ENCODE peak calls at places on chromosomes 2 and 18, in six cellular contexts. One of them, this sample, is unnamed.

GRCh38 chr2:10254373-10255188 is 48.1 kb upstream of the HPCAL1 start:
- DNase-seq in NCI-H2171 treated with DMSO at 0.1 percent for 48 hours: peak; percentile 35
- DNase-seq in HL-60: no peak
- DNase-seq in AG04449: no peak
- DNase-seq in midbrain: no peak
- DNase-seq in A172: peak; percentile 87
- DNase-seq in this sample: no peak

GRCh38 chr2:75047189-75047812 is 88.9 kb downstream of the POLE4 start:
- DNase-seq in NCI-H2171 treated with DMSO at 0.1 percent for 48 hours: no peak
- DNase-seq in HL-60: no peak
- DNase-seq in AG04449: peak; percentile 31
- DNase-seq in midbrain: no peak
- DNase-seq in A172: peak; percentile 54
- DNase-seq in this sample: no peak

GRCh38 chr18:44651453-44651852 is 29.2 kb upstream of the SETBP1 start:
- DNase-seq in NCI-H2171 treated with DMSO at 0.1 percent for 48 hours: no peak
- DNase-seq in HL-60: no peak
- DNase-seq in AG04449: peak; percentile 49
- DNase-seq in midbrain: no peak
- DNase-seq in A172: peak; percentile 66
- DNase-seq in this sample: peak; percentile 18

GRCh38 chr2:171592026-171592555 is 69.8 kb downstream of the CYBRD1 start:
- DNase-seq in NCI-H2171 treated with DMSO at 0.1 percent for 48 hours: peak; percentile 76
- DNase-seq in HL-60: no peak
- DNase-seq in AG04449: no peak
- DNase-seq in midbrain: no peak
- DNase-seq in A172: no peak
- DNase-seq in this sample: no peak

GRCh38 chr2:145760781-145761649 is 1241.1 kb upstream of the ZEB2 start:
- DNase-seq in NCI-H2171 treated with DMSO at 0.1 percent for 48 hours: no peak
- DNase-seq in HL-60: no peak
- DNase-seq in AG04449: no peak
- DNase-seq in midbrain: no peak
- DNase-seq in A172: peak; percentile 63
- DNase-seq in this sample: no peak

GRCh38 chr2:240236217-240237111 is 96.0 kb upstream of the OTOS start:
- DNase-seq in NCI-H2171 treated with DMSO at 0.1 percent for 48 hours: peak; percentile 46
- DNase-seq in HL-60: no peak
- DNase-seq in AG04449: no peak
- DNase-seq in midbrain: no peak
- DNase-seq in A172: no peak
- DNase-seq in this sample: no peak

GRCh38 chr2:30989746-30990145 is 148.5 kb downstream of the GALNT14 start:
- DNase-seq in NCI-H2171 treated with DMSO at 0.1 percent for 48 hours: no peak
- DNase-seq in HL-60: no peak
- DNase-seq in AG04449: no peak
- DNase-seq in midbrain: no peak
- DNase-seq in A172: no peak
- DNase-seq in this sample: no peak

GRCh38 chr2:75211371-75211770 is 12.1 kb upstream of the TACR1 start:
- DNase-seq in NCI-H2171 treated with DMSO at 0.1 percent for 48 hours: no peak
- DNase-seq in HL-60: no peak
- DNase-seq in AG04449: no peak
- DNase-seq in midbrain: no peak
- DNase-seq in A172: no peak
- DNase-seq in this sample: no peak

GRCh38 chr2:8872821-8873432 is 35.5 kb upstream of the KIDINS220 start:
- DNase-seq in NCI-H2171 treated with DMSO at 0.1 percent for 48 hours: peak; percentile 72
- DNase-seq in HL-60: peak; percentile 24
- DNase-seq in AG04449: peak; percentile 23
- DNase-seq in midbrain: peak; percentile 67
- DNase-seq in A172: peak; percentile 52
- DNase-seq in this sample: peak; percentile 11

GRCh38 chr2:12637754-12638153 is 79.0 kb upstream of the TRIB2 start:
- DNase-seq in NCI-H2171 treated with DMSO at 0.1 percent for 48 hours: no peak
- DNase-seq in HL-60: no peak
- DNase-seq in AG04449: no peak
- DNase-seq in midbrain: no peak
- DNase-seq in A172: peak; percentile 4
- DNase-seq in this sample: no peak

GRCh38 chr2:54524236-54524991 is 68.3 kb downstream of the SPTBN1 start:
- DNase-seq in NCI-H2171 treated with DMSO at 0.1 percent for 48 hours: no peak
- DNase-seq in HL-60: no peak
- DNase-seq in AG04449: peak; percentile 24
- DNase-seq in midbrain: no peak
- DNase-seq in A172: peak; percentile 95
- DNase-seq in this sample: peak; percentile 58

GRCh38 chr2:158723311-158723838 is 71.7 kb upstream of the DAPL1 start:
- DNase-seq in NCI-H2171 treated with DMSO at 0.1 percent for 48 hours: no peak
- DNase-seq in HL-60: no peak
- DNase-seq in AG04449: no peak
- DNase-seq in midbrain: peak; percentile 95
- DNase-seq in A172: no peak
- DNase-seq in this sample: no peak

GRCh38 chr18:10557085-10557677 is 31.4 kb downstream of the NAPG start:
- DNase-seq in NCI-H2171 treated with DMSO at 0.1 percent for 48 hours: no peak
- DNase-seq in HL-60: no peak
- DNase-seq in AG04449: no peak
- DNase-seq in midbrain: no peak
- DNase-seq in A172: no peak
- DNase-seq in this sample: no peak

GRCh38 chr2:85719609-85720240 is 25.6 kb downstream of the GNLY start:
- DNase-seq in NCI-H2171 treated with DMSO at 0.1 percent for 48 hours: no peak
- DNase-seq in HL-60: peak; percentile 66
- DNase-seq in AG04449: no peak
- DNase-seq in midbrain: no peak
- DNase-seq in A172: no peak
- DNase-seq in this sample: no peak

GRCh38 chr2:60331106-60331809 is 222.2 kb downstream of the BCL11A start:
- DNase-seq in NCI-H2171 treated with DMSO at 0.1 percent for 48 hours: peak; percentile 2
- DNase-seq in HL-60: no peak
- DNase-seq in AG04449: no peak
- DNase-seq in midbrain: no peak
- DNase-seq in A172: no peak
- DNase-seq in this sample: no peak

GRCh38 chr2:38076710-38077430 is 919 bp upstream of the CYP1B1 start:
- DNase-seq in NCI-H2171 treated with DMSO at 0.1 percent for 48 hours: peak; percentile 72
- DNase-seq in HL-60: peak; percentile 97
- DNase-seq in AG04449: no peak
- DNase-seq in midbrain: no peak
- DNase-seq in A172: peak; percentile 72
- DNase-seq in this sample: peak; percentile 66

GRCh38 chr2:164867779-164868397 is 26.3 kb upstream of the COBLL1 start:
- DNase-seq in NCI-H2171 treated with DMSO at 0.1 percent for 48 hours: no peak
- DNase-seq in HL-60: no peak
- DNase-seq in AG04449: no peak
- DNase-seq in midbrain: no peak
- DNase-seq in A172: no peak
- DNase-seq in this sample: no peak

GRCh38 chr2:20188201-20188600 is 36.7 kb downstream of the SDC1 start:
- DNase-seq in NCI-H2171 treated with DMSO at 0.1 percent for 48 hours: no peak
- DNase-seq in HL-60: no peak
- DNase-seq in AG04449: no peak
- DNase-seq in midbrain: no peak
- DNase-seq in A172: no peak
- DNase-seq in this sample: no peak

GRCh38 chr2:120488531-120488930 is 142.6 kb downstream of the INHBB start:
- DNase-seq in NCI-H2171 treated with DMSO at 0.1 percent for 48 hours: no peak
- DNase-seq in HL-60: no peak
- DNase-seq in AG04449: no peak
- DNase-seq in midbrain: no peak
- DNase-seq in A172: no peak
- DNase-seq in this sample: no peak

GRCh38 chr2:169528271-169528701 is 18.8 kb downstream of the KLHL41 start:
- DNase-seq in NCI-H2171 treated with DMSO at 0.1 percent for 48 hours: peak; percentile 59
- DNase-seq in HL-60: peak; percentile 64
- DNase-seq in AG04449: no peak
- DNase-seq in midbrain: peak; percentile 55
- DNase-seq in A172: peak; percentile 59
- DNase-seq in this sample: no peak

GRCh38 chr2:162106746-162107145 is 32.7 kb upstream of the DPP4 start:
- DNase-seq in NCI-H2171 treated with DMSO at 0.1 percent for 48 hours: no peak
- DNase-seq in HL-60: no peak
- DNase-seq in AG04449: no peak
- DNase-seq in midbrain: no peak
- DNase-seq in A172: no peak
- DNase-seq in this sample: no peak

GRCh38 chr18:49476664-49477411 is 10.2 kb downstream of the C18orf32 start:
- DNase-seq in NCI-H2171 treated with DMSO at 0.1 percent for 48 hours: no peak
- DNase-seq in HL-60: peak; percentile 83
- DNase-seq in AG04449: peak; percentile 14
- DNase-seq in midbrain: no peak
- DNase-seq in A172: peak; percentile 59
- DNase-seq in this sample: no peak

GRCh38 chr18:10006261-10006903 is 92.6 kb downstream of the VAPA start:
- DNase-seq in NCI-H2171 treated with DMSO at 0.1 percent for 48 hours: peak; percentile 83
- DNase-seq in HL-60: peak; percentile 34
- DNase-seq in AG04449: no peak
- DNase-seq in midbrain: peak; percentile 46
- DNase-seq in A172: peak; percentile 19
- DNase-seq in this sample: no peak

GRCh38 chr2:70718736-70719135 is 49.3 kb downstream of the ADD2 start:
- DNase-seq in NCI-H2171 treated with DMSO at 0.1 percent for 48 hours: no peak
- DNase-seq in HL-60: no peak
- DNase-seq in AG04449: no peak
- DNase-seq in midbrain: no peak
- DNase-seq in A172: no peak
- DNase-seq in this sample: no peak